ENCODE peak calls at places on chromosome 11, in six cellular contexts. One of them, this sample, is unnamed.

GRCh38 chr11:88535266-88535665 is 197.7 kb upstream of the CTSC start:
- DNase-seq in osteoblast: no peak
- DNase-seq in colonic mucosa: no peak
- DNase-seq in kidney: no peak
- DNase-seq in HCT116: no peak
- DNase-seq in PC-9: no peak
- DNase-seq in this sample: no peak

GRCh38 chr11:26285593-26285992 is 46.3 kb upstream of the ANO3 start:
- DNase-seq in kidney: no peak
- DNase-seq in osteoblast: no peak
- DNase-seq in HCT116: no peak
- DNase-seq in PC-9: no peak
- DNase-seq in colonic mucosa: no peak
- DNase-seq in this sample: no peak

GRCh38 chr11:8679006-8679405 is 3.5 kb downstream of the TRIM66 start:
- DNase-seq in osteoblast: peak; percentile 46
- DNase-seq in colonic mucosa: no peak
- DNase-seq in kidney: no peak
- DNase-seq in PC-9: no peak
- DNase-seq in HCT116: no peak
- DNase-seq in this sample: no peak

GRCh38 chr11:102411142-102411541 is 41.4 kb downstream of the TMEM123 start:
- DNase-seq in kidney: no peak
- DNase-seq in colonic mucosa: no peak
- DNase-seq in HCT116: no peak
- DNase-seq in osteoblast: no peak
- DNase-seq in PC-9: no peak
- DNase-seq in this sample: no peak

GRCh38 chr11:22878604-22879003 is 18.3 kb upstream of the CCDC179 start:
- DNase-seq in HCT116: no peak
- DNase-seq in PC-9: no peak
- DNase-seq in colonic mucosa: no peak
- DNase-seq in kidney: no peak
- DNase-seq in osteoblast: no peak
- DNase-seq in this sample: no peak

GRCh38 chr11:120215634-120216033 is 4.8 kb downstream of the OAF start:
- DNase-seq in kidney: peak; percentile 84
- DNase-seq in HCT116: no peak
- DNase-seq in colonic mucosa: no peak
- DNase-seq in osteoblast: peak; percentile 98
- DNase-seq in PC-9: peak; percentile 48
- DNase-seq in this sample: no peak

GRCh38 chr11:58573451-58574104 is 2.1 kb downstream of the LPXN start:
- DNase-seq in kidney: no peak
- DNase-seq in colonic mucosa: peak; percentile 53
- DNase-seq in PC-9: peak; percentile 59
- DNase-seq in osteoblast: peak; percentile 62
- DNase-seq in HCT116: no peak
- DNase-seq in this sample: peak; percentile 59

GRCh38 chr11:2669926-2670469 is 29.8 kb downstream of the KCNQ1OT1 start:
- DNase-seq in PC-9: no peak
- DNase-seq in osteoblast: peak; percentile 50
- DNase-seq in colonic mucosa: no peak
- DNase-seq in kidney: no peak
- DNase-seq in HCT116: no peak
- DNase-seq in this sample: no peak

GRCh38 chr11:9138133-9138453 is 46.7 kb upstream of the SCUBE2 start:
- DNase-seq in colonic mucosa: no peak
- DNase-seq in osteoblast: no peak
- DNase-seq in kidney: no peak
- DNase-seq in HCT116: no peak
- DNase-seq in PC-9: no peak
- DNase-seq in this sample: no peak

GRCh38 chr11:34682822-34683221 is 61.9 kb downstream of the EHF start:
- DNase-seq in osteoblast: no peak
- DNase-seq in HCT116: peak; percentile 38
- DNase-seq in kidney: no peak
- DNase-seq in colonic mucosa: no peak
- DNase-seq in PC-9: no peak
- DNase-seq in this sample: no peak

GRCh38 chr11:22510010-22510409 is 115.6 kb downstream of the FANCF start:
- DNase-seq in colonic mucosa: no peak
- DNase-seq in osteoblast: no peak
- DNase-seq in HCT116: no peak
- DNase-seq in PC-9: no peak
- DNase-seq in kidney: no peak
- DNase-seq in this sample: no peak

GRCh38 chr11:22688914-22689313 is 22.5 kb downstream of the GAS2 start:
- DNase-seq in kidney: no peak
- DNase-seq in PC-9: no peak
- DNase-seq in HCT116: no peak
- DNase-seq in colonic mucosa: no peak
- DNase-seq in osteoblast: no peak
- DNase-seq in this sample: no peak

GRCh38 chr11:119787074-119787461 is 58.1 kb upstream of the NECTIN1 start:
- DNase-seq in osteoblast: no peak
- DNase-seq in PC-9: no peak
- DNase-seq in colonic mucosa: no peak
- DNase-seq in kidney: peak; percentile 56
- DNase-seq in HCT116: no peak
- DNase-seq in this sample: no peak

GRCh38 chr11:95084509-95084908 is 5.1 kb upstream of the ENDOD1 start:
- DNase-seq in colonic mucosa: no peak
- DNase-seq in kidney: no peak
- DNase-seq in PC-9: no peak
- DNase-seq in HCT116: no peak
- DNase-seq in osteoblast: peak; percentile 79
- DNase-seq in this sample: no peak

GRCh38 chr11:118380571-118380970 is 20.8 kb upstream of the ATP5MG start:
- DNase-seq in osteoblast: no peak
- DNase-seq in PC-9: no peak
- DNase-seq in kidney: no peak
- DNase-seq in colonic mucosa: no peak
- DNase-seq in HCT116: no peak
- DNase-seq in this sample: no peak

GRCh38 chr11:19633276-19633675 is 79.4 kb upstream of the NAV2 start:
- DNase-seq in colonic mucosa: no peak
- DNase-seq in PC-9: no peak
- DNase-seq in HCT116: no peak
- DNase-seq in kidney: no peak
- DNase-seq in osteoblast: peak; percentile 61
- DNase-seq in this sample: no peak

GRCh38 chr11:125070699-125071254 is 7.7 kb downstream of the SLC37A2 start:
- DNase-seq in HCT116: peak; percentile 39
- DNase-seq in colonic mucosa: peak; percentile 64
- DNase-seq in osteoblast: peak; percentile 89
- DNase-seq in PC-9: peak; percentile 63
- DNase-seq in kidney: peak; percentile 80
- DNase-seq in this sample: no peak

GRCh38 chr11:112128483-112129121 is 35.3 kb downstream of the IL18 start:
- DNase-seq in PC-9: peak; percentile 81
- DNase-seq in colonic mucosa: peak; percentile 87
- DNase-seq in osteoblast: peak; percentile 69
- DNase-seq in kidney: peak; percentile 80
- DNase-seq in HCT116: peak; percentile 87
- DNase-seq in this sample: no peak

GRCh38 chr11:116108161-116108560 is 603.9 kb upstream of the CADM1 start:
- DNase-seq in HCT116: no peak
- DNase-seq in osteoblast: no peak
- DNase-seq in PC-9: no peak
- DNase-seq in kidney: no peak
- DNase-seq in colonic mucosa: no peak
- DNase-seq in this sample: no peak

DNA sequence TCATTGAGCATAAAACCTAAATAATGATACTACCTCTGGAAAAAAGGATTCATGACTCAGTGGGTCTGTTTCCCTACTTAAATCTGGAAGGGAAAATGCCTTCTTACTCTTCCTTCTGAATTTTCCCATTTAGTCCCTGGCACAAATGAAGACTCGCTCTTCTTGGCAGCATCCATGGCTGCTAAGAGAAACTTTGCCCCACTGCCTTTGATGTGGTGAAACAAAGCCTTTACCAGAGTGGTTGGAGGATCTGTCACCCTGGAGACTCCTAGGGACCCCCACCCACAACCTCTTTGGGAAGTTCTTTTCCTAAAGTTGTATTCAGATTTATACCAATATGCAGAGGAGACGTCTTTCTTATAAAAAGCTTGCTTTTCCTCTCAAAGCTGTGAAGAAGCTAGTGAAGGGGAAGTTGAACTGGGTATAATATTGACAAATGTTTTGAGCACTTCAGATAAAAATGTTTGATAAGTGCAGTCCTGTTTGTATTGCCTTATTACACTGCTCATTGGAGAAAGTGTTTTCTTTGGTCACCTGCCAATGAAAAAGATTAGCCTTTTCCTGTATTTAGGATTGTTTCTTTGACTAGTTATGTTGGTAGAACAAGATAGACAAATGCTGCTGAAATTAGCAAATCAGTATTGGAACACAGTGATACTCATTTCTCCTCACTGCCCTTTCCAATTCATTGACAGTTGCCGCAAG is 77.3 kb downstream of the ARFGAP2 start:
- DNase-seq in osteoblast: peak; percentile 66
- DNase-seq in colonic mucosa: peak; percentile 33
- DNase-seq in PC-9: no peak
- DNase-seq in kidney: no peak
- DNase-seq in HCT116: no peak
- DNase-seq in this sample: no peak
- H3K27ac ChIP-seq in osteoblast: no peak overlapping the region
- H3K27ac ChIP-seq in colonic mucosa: peak overlapping the region; percentile 20
- H3K27ac ChIP-seq in PC-9: no peak overlapping the region
- H3K27ac ChIP-seq in kidney: no peak overlapping the region
- H3K27ac ChIP-seq in HCT116: no peak overlapping the region
- H3K27ac ChIP-seq in this sample: no peak overlapping the region

DNA sequence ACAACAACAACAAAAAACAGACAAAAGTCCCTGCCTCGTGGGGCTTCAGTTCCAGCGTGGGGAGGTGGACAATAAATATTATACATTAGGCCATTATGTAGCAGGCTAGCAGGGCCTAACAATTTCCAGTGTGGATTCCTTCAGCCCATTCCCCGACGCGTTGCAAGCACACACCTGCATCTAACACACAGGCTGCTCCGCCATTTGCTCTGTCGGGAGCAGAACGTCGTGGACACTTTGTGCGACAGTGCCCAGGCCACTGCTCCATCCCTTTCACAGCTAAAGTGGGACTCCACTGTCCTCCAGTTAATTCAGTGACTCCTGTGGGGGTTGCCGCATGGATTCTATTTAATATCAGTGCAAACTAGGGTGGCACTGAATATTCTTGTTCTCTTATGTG is 10.9 kb upstream of the FGF3 start:
- DNase-seq in colonic mucosa: no peak
- DNase-seq in kidney: no peak
- DNase-seq in HCT116: no peak
- DNase-seq in PC-9: no peak
- DNase-seq in osteoblast: no peak
- DNase-seq in this sample: no peak
- H3K4me3 ChIP-seq in colonic mucosa: no peak overlapping the region
- H3K4me3 ChIP-seq in kidney: no peak overlapping the region
- H3K4me3 ChIP-seq in HCT116: no peak overlapping the region
- H3K4me3 ChIP-seq in PC-9: no peak overlapping the region
- H3K4me3 ChIP-seq in osteoblast: no peak overlapping the region
- H3K4me3 ChIP-seq in this sample: no peak overlapping the region

GRCh38 chr11:128464878-128465277 is 122.5 kb downstream of the ETS1 start:
- DNase-seq in osteoblast: no peak
- DNase-seq in HCT116: no peak
- DNase-seq in kidney: no peak
- DNase-seq in colonic mucosa: no peak
- DNase-seq in PC-9: no peak
- DNase-seq in this sample: no peak

GRCh38 chr11:128463975-128464374 is 123.4 kb downstream of the ETS1 start:
- DNase-seq in HCT116: no peak
- DNase-seq in kidney: no peak
- DNase-seq in colonic mucosa: no peak
- DNase-seq in osteoblast: peak; percentile 19
- DNase-seq in PC-9: no peak
- DNase-seq in this sample: no peak

GRCh38 chr11:128463386-128463829 is 124.0 kb downstream of the ETS1 start:
- DNase-seq in osteoblast: peak; percentile 83
- DNase-seq in HCT116: no peak
- DNase-seq in kidney: no peak
- DNase-seq in colonic mucosa: no peak
- DNase-seq in PC-9: no peak
- DNase-seq in this sample: no peak

GRCh38 chr11:128462189-128462588 is 125.2 kb downstream of the ETS1 start:
- DNase-seq in PC-9: no peak
- DNase-seq in osteoblast: no peak
- DNase-seq in colonic mucosa: no peak
- DNase-seq in HCT116: no peak
- DNase-seq in kidney: no peak
- DNase-seq in this sample: no peak

DNA sequence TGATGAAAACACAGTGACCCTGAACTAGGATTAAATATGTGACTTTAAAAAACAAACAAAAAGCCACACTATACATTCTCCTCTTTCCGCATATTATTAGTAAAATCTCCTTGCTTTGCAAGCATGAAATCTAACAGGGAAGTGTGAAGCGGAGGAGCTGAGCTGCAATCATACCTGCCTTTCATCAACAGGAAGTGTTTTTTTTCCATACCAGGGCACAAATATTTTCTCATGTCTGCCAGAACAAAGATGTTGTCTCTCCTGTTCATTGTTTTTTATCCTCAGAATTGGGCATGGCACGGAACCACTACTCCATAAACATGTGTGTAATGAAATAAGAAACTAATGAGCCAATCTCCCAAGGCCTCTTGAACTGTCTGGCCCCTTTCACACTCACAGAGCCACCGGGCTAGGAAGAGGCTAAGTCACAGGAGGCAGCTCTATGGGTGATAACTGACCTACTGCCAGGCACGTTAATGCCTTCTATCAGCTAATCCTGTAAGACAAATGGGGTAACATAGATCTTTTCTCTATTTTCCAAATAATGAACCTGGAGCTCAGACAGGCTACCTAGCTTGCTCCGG is 124.5 kb downstream of the ETS1 start:
- DNase-seq in PC-9: no peak
- DNase-seq in colonic mucosa: no peak
- DNase-seq in HCT116: no peak
- DNase-seq in osteoblast: peak; percentile 11
- DNase-seq in kidney: no peak
- DNase-seq in this sample: no peak
- H3K4me1 ChIP-seq in PC-9: peaks cover 8% of the 10 kb centered on the region
- H3K4me1 ChIP-seq in colonic mucosa: peaks cover under 1% of the 10 kb centered on the region
- H3K4me1 ChIP-seq in HCT116: peaks cover 9% of the 10 kb centered on the region
- H3K4me1 ChIP-seq in osteoblast: peaks cover 49% of the 10 kb centered on the region
- H3K4me1 ChIP-seq in kidney: peaks cover 13% of the 10 kb centered on the region
- H3K4me1 ChIP-seq in this sample: peaks cover 69% of the 10 kb centered on the region

DNA sequence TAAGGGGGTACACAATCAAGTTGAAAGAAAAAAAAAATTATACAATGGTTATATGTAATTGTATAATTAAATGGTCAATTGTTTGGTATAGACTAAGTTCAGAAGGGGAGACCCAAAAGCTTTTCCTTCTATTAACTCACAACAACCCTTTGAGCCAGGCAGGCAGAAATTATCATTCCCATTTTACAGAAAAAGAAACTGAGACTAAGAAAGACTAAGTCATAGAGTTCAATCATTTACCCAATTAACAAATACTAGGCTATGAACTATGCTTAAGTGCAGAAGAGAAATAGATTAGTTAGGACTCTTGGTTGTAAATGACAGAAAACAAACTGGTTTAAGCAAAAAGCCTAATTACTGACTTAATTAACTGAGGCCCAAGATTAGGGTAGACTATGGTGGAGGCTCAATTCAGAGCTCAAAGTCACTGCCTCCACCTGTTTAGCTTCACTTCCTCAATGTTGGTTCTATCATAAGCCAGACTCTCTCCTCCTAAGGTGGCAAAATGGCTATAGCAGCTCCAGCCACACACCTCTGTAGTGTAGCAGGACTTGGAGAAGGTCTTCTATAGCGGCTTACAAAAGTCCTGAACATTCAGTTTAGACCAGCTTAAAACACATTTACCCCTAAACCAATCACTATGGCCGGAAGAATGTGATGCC is 34.2 kb downstream of the FAM168A start:
- DNase-seq in PC-9: no peak
- DNase-seq in osteoblast: no peak
- DNase-seq in HCT116: no peak
- DNase-seq in kidney: no peak
- DNase-seq in colonic mucosa: no peak
- DNase-seq in this sample: no peak
- H3K27ac ChIP-seq in PC-9: no peak overlapping the region
- H3K27ac ChIP-seq in osteoblast: no peak overlapping the region
- H3K27ac ChIP-seq in HCT116: no peak overlapping the region
- H3K27ac ChIP-seq in kidney: no peak overlapping the region
- H3K27ac ChIP-seq in colonic mucosa: no peak overlapping the region
- H3K27ac ChIP-seq in this sample: no peak overlapping the region